ENCODE peak calls at places on chromosomes 6 and 20, in nine cellular contexts. G, D, P, X, W, C, L, U and Q are unnamed samples.
A peak's percentile ranks its signal among the peaks of the same experiment; 100 is the strongest.

GRCh38 chr6:133390168-133390567 is 149.0 kb downstream of the EYA4 start:
- DNase-seq in C (no peak), D (no peak), P (no peak), W (no peak), G (no peak), X (no peak), L (no peak), U (no peak), Q (no peak)

GRCh38 chr6:3946779-3947178 is 97.6 kb downstream of the FAM50B start:
- DNase-seq in L (no peak), C (no peak), D (no peak), W (no peak), X (no peak), U (peak; percentile 88), G (no peak), P (no peak), Q (no peak)

GRCh38 chr6:160999508-160999907 is 7.9 kb downstream of the MAP3K4 start:
- DNase-seq in C (no peak), L (no peak), D (no peak), P (no peak), X (peak; percentile 20), U (peak; percentile 70), W (no peak), G (peak; percentile 65), Q (no peak)

GRCh38 chr6:21123485-21124436 is 469.8 kb upstream of the SOX4 start:
- DNase-seq in W (no peak), L (no peak), X (no peak), G (no peak), D (no peak), P (no peak), U (no peak), C (no peak), Q (no peak)

GRCh38 chr6:154675602-154676088 is 57.6 kb upstream of the SCAF8 start:
- DNase-seq in G (peak; percentile 74), X (peak; percentile 86), U (peak; percentile 96), C (peak; percentile 86), P (peak; percentile 96), W (peak; percentile 83), D (peak; percentile 97), L (peak; percentile 98), Q (peak; percentile 96)

GRCh38 chr6:9851006-9851405 is 563.9 kb downstream of the TFAP2A start:
- DNase-seq in U (no peak), G (no peak), P (no peak), W (no peak), D (no peak), X (no peak), L (no peak), C (no peak), Q (no peak)

GRCh38 chr20:45044084-45044573 is 56.8 kb downstream of the KCNS1 start:
- DNase-seq in L (peak; percentile 92), W (no peak), U (no peak), C (peak; percentile 54), D (no peak), X (peak; percentile 25), G (no peak), P (peak; percentile 87), Q (peak; percentile 83)

GRCh38 chr20:44187763-44188709 is 1.0 kb upstream of the JPH2 start:
- DNase-seq in C (no peak), D (no peak), L (no peak), P (no peak), X (no peak), U (no peak), W (no peak), G (no peak), Q (peak; percentile 80)

GRCh38 chr20:37968726-37969401 is 64.4 kb downstream of the TTI1 start:
- DNase-seq in C (peak; percentile 75), U (peak; percentile 45), L (no peak), X (no peak), P (peak; percentile 74), G (no peak), D (no peak), W (no peak), Q (peak; percentile 5)

GRCh38 chr20:47225458-47225857 is 131.0 kb downstream of the ZMYND8 start:
- DNase-seq in U (no peak), G (no peak), C (no peak), X (no peak), W (no peak), P (no peak), D (no peak), L (no peak), Q (no peak)

GRCh38 chr20:2871111-2871465 is 2.2 kb upstream of the PTPRA start:
- DNase-seq in C (no peak), X (no peak), P (no peak), L (peak; percentile 48), U (no peak), W (no peak), D (no peak), G (no peak), Q (peak; percentile 32)

GRCh38 chr6:131353876-131354275 is 218.6 kb downstream of the AKAP7 start:
- DNase-seq in U (no peak), L (no peak), D (no peak), G (no peak), P (no peak), X (no peak), W (no peak), C (no peak), Q (no peak)

GRCh38 chr6:150233797-150234399 is 91.1 kb downstream of the PPP1R14C start:
- DNase-seq in X (no peak), P (no peak), C (no peak), U (no peak), W (no peak), L (no peak), D (no peak), G (no peak), Q (no peak)

GRCh38 chr6:105601541-105602174 is 198.8 kb upstream of the PREP start:
- DNase-seq in U (no peak), D (peak; percentile 99), W (peak; percentile 60), G (peak; percentile 73), P (no peak), X (peak; percentile 43), C (no peak), L (peak; percentile 98), Q (peak; percentile 100)

GRCh38 chr6:44925100-44925739 is 402.9 kb upstream of the RUNX2 start:
- DNase-seq in L (peak; percentile 46), U (no peak), D (peak; percentile 13), G (no peak), C (no peak), W (no peak), P (peak; percentile 28), X (no peak), Q (peak; percentile 49)

GRCh38 chr6:142848969-142849368 is 96.0 kb downstream of the HIVEP2 start:
- DNase-seq in U (no peak), W (no peak), P (no peak), C (no peak), G (no peak), X (no peak), D (no peak), L (no peak), Q (no peak)

GRCh38 chr6:40579101-40579500 is 8.1 kb downstream of the LRFN2 start:
- DNase-seq in U (no peak), G (no peak), P (no peak), L (no peak), D (no peak), X (no peak), C (no peak), W (no peak), Q (no peak)

GRCh38 chr6:78253618-78254017 is 600.8 kb downstream of the MEI4 start:
- DNase-seq in D (no peak), P (no peak), G (no peak), U (no peak), C (no peak), X (no peak), L (no peak), W (no peak), Q (no peak)

GRCh38 chr20:5918856-5919633 is 31.3 kb downstream of the TRMT6 start:
- DNase-seq in L (peak; percentile 67), C (no peak), D (no peak), W (no peak), P (peak; percentile 56), G (no peak), X (no peak), U (no peak), Q (peak; percentile 16)

GRCh38 chr20:64082821-64083379 is 1.3 kb downstream of the LKAAEAR1 start:
- DNase-seq in L (no peak), U (no peak), C (no peak), W (no peak), P (no peak), X (no peak), G (no peak), D (no peak), Q (no peak)
- H3K4me3 ChIP-seq in L (peak overlapping the region; percentile 27), U (peak overlapping the region; percentile 74), C (peak overlapping the region; percentile 63), W (peak overlapping the region; percentile 60), P (peak overlapping the region; percentile 53), X (no peak overlapping the region), G (peak overlapping the region; percentile 62), D (peak overlapping the region; percentile 57), Q (no peak overlapping the region)

DNA sequence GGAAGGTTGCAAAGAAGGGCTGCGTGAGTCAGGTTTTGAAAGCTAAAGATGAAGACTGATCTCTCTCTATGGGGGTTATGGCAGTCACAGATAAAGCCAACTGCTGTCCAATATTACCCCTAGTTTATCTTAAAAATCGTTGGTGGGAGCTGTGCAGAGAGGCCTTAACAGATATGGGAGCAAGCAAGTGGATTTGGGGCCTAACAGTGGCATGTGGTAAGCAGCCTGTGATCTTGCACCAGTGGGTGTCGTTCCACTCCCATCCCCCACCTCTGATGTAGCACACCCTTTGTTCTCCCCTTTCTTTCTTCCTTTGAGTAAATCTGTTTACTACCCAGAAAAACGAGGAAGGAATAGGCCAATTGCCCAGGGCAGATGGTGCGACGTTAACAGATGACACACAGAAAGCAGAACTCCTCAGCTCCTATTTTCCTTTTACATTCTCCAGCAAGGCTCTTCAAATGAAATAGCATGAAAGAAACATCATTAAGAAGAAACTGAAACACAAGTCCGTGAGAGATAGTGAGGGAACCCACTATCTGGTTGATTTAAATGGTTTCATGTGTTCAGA is 274.1 kb upstream of the CITED2 start:
- DNase-seq in G (no peak), W (no peak), L (no peak), P (no peak), C (no peak), X (no peak), D (no peak), U (no peak), Q (no peak)
- TF ChIP-seq CTCF in G (no peak), W (no peak), L (no peak), P (no peak), C (no peak), X (no peak), D (no peak), U (no peak), Q (no peak)

GRCh38 chr6:22413681-22414305 is 117.0 kb upstream of the PRL start:
- DNase-seq in D (no peak), P (peak; percentile 69), W (no peak), X (no peak), C (no peak), U (no peak), G (no peak), L (peak; percentile 13), Q (peak; percentile 19)
- H3K4me3 ChIP-seq in D (no peak overlapping the region), P (peak overlapping the region; percentile 3), W (no peak overlapping the region), X (no peak overlapping the region), C (no peak overlapping the region), U (peak overlapping the region; percentile 9), G (no peak overlapping the region), L (no peak overlapping the region), Q (no peak overlapping the region)

GRCh38 chr6:28864321-28864923 is 59.4 kb downstream of the TRIM27 start:
- DNase-seq in C (no peak), D (no peak), X (no peak), L (no peak), W (no peak), U (no peak), P (no peak), G (peak; percentile 80), Q (no peak)
- TF ChIP-seq CTCF in C (peak; percentile 29), D (no peak), X (no peak), L (peak; percentile 10), W (no peak), U (peak; percentile 21), P (peak; percentile 49), G (no peak), Q (peak; percentile 25)